ENCODE peak calls at places on chromosomes 6 and 20, in six cellular contexts. V is activated naive CD4-positive, alpha-beta T cell; H is cardiac fibroblast; I is stimulated activated CD8-positive, alpha-beta memory T cell treated with anti-CD3 and anti-CD28 coated beads, Interleukin-7, amount 100 ng/mL, for 1 hour; O is islet precursor cell; S is stimulated activated CD4-positive, alpha-beta T cell treated with anti-CD3 and anti-CD28 coated beads, Interleukin-1b, Interleukin-23, amount 100 ng/mL, for 1 hour. K is an unnamed sample.
A peak's percentile ranks its signal among the peaks of the same experiment; 100 is the strongest.

GRCh38 chr20:36528875-36529425 is 12.4 kb upstream of the MYL9 start:
- DNase-seq in V (no peak), H (no peak), I (no peak), O (no peak), S (no peak), K (no peak)

GRCh38 chr20:57659789-57660509 is 39.7 kb upstream of the ZBP1 start:
- DNase-seq in V (no peak), H (no peak), I (no peak), O (peak; percentile 47), S (no peak), K (no peak)

GRCh38 chr6:127481081-127481480 is 21.9 kb upstream of the KIAA0408 start:
- DNase-seq in V (no peak), H (no peak), I (no peak), O (no peak), S (no peak), K (no peak)

GRCh38 chr6:21595265-21595950 is 1.9 kb downstream of the SOX4 start:
- DNase-seq in V (no peak), H (peak; percentile 23), I (no peak), O (no peak), S (no peak), K (peak; percentile 46)

GRCh38 chr20:14337400-14338171 is at the start of gene FLRT3:
- DNase-seq in V (no peak), H (peak; percentile 95), I (no peak), O (peak; percentile 99), S (no peak), K (peak; percentile 75)

GRCh38 chr6:146281963-146282362 is 253.1 kb downstream of the GRM1 start:
- DNase-seq in V (no peak), H (no peak), I (no peak), O (no peak), S (no peak), K (no peak)

GRCh38 chr6:41651962-41652657 is 13.8 kb downstream of the MDFI start:
- DNase-seq in V (no peak), H (no peak), I (no peak), O (peak; percentile 45), S (no peak), K (no peak)

GRCh38 chr20:52747736-52748135 is 224.4 kb upstream of the TSHZ2 start:
- DNase-seq in V (no peak), H (peak; percentile 37), I (no peak), O (no peak), S (no peak), K (no peak)

GRCh38 chr6:42727084-42727601 is 4.7 kb upstream of the PRPH2 start:
- DNase-seq in V (no peak), H (peak; percentile 26), I (no peak), O (no peak), S (no peak), K (no peak)

GRCh38 chr20:6055161-6055783 is 1.4 kb upstream of the LRRN4 start:
- DNase-seq in V (no peak), H (no peak), I (no peak), O (peak; percentile 96), S (no peak), K (no peak)

GRCh38 chr6:31169123-31169857 is 1.2 kb downstream of the POU5F1 start:
- DNase-seq in V (no peak), H (no peak), I (no peak), O (no peak), S (no peak), K (peak; percentile 98)

GRCh38 chr20:63045401-63045800 is 38.6 kb upstream of the BHLHE23 start:
- DNase-seq in V (no peak), H (no peak), I (no peak), O (no peak), S (no peak), K (no peak)